ENCODE peak calls at places on chromosomes 12 and 14, in five cellular contexts. C, W, E, L and H are unnamed samples.

GRCh38 chr12:95742586-95742985 is 48.0 kb downstream of the NTN4 start:
- DNase-seq in C (no peak), W (no peak), E (no peak), L (no peak), H (no peak)

GRCh38 chr12:121803861-121804416 is at the start of gene SETD1B:
- DNase-seq in C (peak), W (peak), E (peak), L (no peak), H (peak)

GRCh38 chr12:31206038-31206670 is 119.8 kb downstream of the SINHCAF start:
- DNase-seq in C (peak), W (peak), E (peak), L (peak), H (peak)

GRCh38 chr12:2893007-2893406 is 2.3 kb downstream of the TULP3 start:
- DNase-seq in C (peak), W (peak), E (no peak), L (peak), H (peak)

GRCh38 chr12:97939141-97939540 is 476.5 kb downstream of the RMST start:
- DNase-seq in C (peak), W (no peak), E (no peak), L (no peak), H (no peak)

GRCh38 chr12:105750096-105750495 is 388.7 kb downstream of the NUAK1 start:
- DNase-seq in C (no peak), W (no peak), E (no peak), L (no peak), H (no peak)

GRCh38 chr12:23576372-23576771 is 373.1 kb downstream of the SOX5 start:
- DNase-seq in C (no peak), W (no peak), E (no peak), L (no peak), H (no peak)

GRCh38 chr14:104111301-104112112 is 26.0 kb downstream of the ASPG start:
- DNase-seq in C (no peak), W (no peak), E (no peak), L (no peak), H (no peak)

GRCh38 chr14:93536945-93537344 is 106.2 kb downstream of the UNC79 start:
- DNase-seq in C (peak), W (no peak), E (peak), L (no peak), H (no peak)

GRCh38 chr14:100899841-100900771 is 3.4 kb downstream of the RTL1 start:
- DNase-seq in C (no peak), W (no peak), E (peak), L (no peak), H (no peak)

GRCh38 chr12:13606290-13606689 is 375.1 kb downstream of the GRIN2B start:
- DNase-seq in C (no peak), W (no peak), E (peak), L (no peak), H (no peak)

GRCh38 chr12:2586159-2587035 is 208.4 kb upstream of the FKBP4 start:
- DNase-seq in C (no peak), W (no peak), E (peak), L (no peak), H (peak)

GRCh38 chr14:77026930-77027537 is 1.5 kb downstream of the IRF2BPL start:
- DNase-seq in C (peak), W (no peak), E (peak), L (peak), H (peak)

GRCh38 chr14:74425525-74426201 is 347 bp downstream of the SYNDIG1L start:
- DNase-seq in C (no peak), W (no peak), E (peak), L (no peak), H (peak)

GRCh38 chr12:14167005-14167628 is 185.7 kb upstream of the GRIN2B start:
- DNase-seq in C (peak), W (peak), E (peak), L (peak), H (peak)

GRCh38 chr12:9634177-9634803 is 26.6 kb upstream of the KLRB1 start:
- DNase-seq in C (peak), W (no peak), E (peak), L (peak), H (peak)

GRCh38 chr12:75364918-75365317 is 26.0 kb upstream of the GLIPR1L2 start:
- DNase-seq in C (no peak), W (no peak), E (no peak), L (no peak), H (no peak)

GRCh38 chr12:17301544-17301943 is 695.6 kb upstream of the LMO3 start:
- DNase-seq in C (no peak), W (no peak), E (peak), L (no peak), H (no peak)

GRCh38 chr12:57221169-57221917 is 4.7 kb downstream of the NXPH4 start:
- DNase-seq in C (no peak), W (no peak), E (no peak), L (no peak), H (no peak)
- TF ChIP-seq EZH2 in C (no peak), W (peak), E (peak), L (no peak), H (peak)

GRCh38 chr12:103827800-103828440 is 13.1 kb downstream of the NT5DC3 start:
- DNase-seq in C (peak), W (no peak), E (no peak), L (no peak), H (no peak)
- H3K27ac ChIP-seq in C (peak), W (no peak), E (no peak), L (no peak), H (no peak)

DNA sequence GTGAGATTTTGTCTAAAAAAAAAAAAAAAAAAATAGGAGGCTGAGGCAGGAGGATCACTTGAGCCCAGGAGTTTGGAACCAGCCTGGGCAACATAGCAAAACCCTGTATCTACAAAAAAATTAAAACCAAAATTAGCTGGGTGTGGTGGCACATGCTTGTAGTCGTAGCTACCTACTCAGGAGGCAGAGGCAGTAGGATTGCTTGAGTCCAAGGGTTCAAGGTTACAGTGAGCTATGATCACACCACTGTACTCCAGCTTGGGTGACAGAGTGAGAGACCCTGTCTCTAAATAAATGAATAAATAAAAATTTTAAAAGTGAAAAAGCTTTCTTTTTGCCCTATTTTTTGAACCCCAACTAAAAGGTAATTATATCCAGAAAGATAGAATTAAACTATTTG is 113.6 kb downstream of the PEBP1 start:
- DNase-seq in C (no peak), W (no peak), E (no peak), L (no peak), H (no peak)
- TF ChIP-seq EZH2 in C (no peak), W (no peak), E (no peak), L (no peak), H (no peak)

DNA sequence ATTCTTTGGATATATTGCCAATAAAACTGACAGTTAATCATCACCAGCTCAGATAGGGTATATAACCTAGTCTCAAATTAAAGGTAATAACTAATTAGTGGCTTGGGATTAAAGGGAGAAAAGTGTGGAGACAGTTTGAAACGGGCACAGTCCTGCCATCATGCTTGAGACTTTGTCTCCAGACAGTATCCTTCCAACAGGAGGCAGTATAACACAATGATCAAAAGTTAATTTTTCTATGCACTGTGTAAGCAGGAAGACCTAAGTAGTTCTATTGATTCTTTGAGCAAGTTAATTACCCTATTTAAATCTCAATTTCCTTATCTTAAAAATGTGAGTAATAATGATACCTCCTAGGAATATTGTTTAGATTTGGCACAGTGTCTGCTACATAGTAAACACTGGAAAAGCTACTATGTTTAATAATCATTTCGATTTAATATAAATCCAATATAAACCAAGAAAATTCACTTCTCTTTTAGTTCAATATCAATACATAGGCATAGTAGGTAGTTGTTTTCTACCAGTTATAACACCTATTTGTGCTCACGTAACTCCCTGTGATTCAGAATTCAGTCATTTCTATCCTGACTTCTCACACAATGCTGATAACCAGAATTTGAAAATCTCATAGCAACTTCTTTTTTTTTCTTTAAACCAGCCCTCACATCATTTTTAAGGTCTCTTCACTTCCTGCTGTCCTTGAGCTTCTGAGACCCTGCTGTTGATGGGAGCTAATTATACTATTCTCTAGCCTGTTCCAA is 53.7 kb downstream of the GALNT4 start:
- DNase-seq in C (peak), W (peak), E (peak), L (no peak), H (peak)
- H3K27ac ChIP-seq in C (no peak), W (no peak), E (no peak), L (no peak), H (no peak)

DNA sequence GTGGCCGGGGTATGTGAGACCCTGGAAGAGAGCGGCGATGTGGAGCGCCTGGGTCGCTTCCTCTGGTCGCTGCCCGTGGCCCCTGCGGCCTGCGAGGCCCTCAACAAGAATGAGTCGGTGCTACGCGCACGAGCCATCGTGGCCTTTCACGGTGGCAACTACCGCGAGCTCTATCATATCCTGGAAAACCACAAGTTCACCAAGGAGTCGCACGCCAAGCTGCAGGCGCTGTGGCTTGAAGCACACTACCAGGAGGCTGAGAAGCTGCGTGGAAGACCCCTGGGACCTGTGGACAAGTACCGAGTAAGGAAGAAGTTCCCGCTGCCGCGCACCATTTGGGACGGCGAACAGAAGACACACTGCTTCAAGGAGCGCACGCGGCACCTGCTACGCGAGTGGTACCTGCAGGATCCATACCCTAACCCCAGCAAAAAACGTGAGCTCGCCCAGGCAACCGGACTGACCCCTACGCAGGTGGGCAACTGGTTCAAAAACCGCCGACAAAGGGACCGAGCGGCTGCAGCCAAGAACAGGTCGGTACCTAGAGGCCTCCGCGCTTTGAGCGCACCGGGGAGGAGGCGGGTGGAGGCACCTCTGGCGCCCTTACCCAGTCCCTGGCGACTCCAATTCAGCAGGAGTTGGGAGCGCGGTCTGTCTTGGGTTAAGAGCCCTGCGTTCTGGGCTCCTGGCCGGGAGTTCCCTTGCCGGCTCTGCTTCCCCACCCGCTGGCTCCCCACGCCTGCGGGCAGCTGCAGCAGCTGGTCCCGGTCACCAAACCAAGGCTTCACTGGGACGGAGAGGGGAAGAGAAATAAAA is 700 bp downstream of the SIX6 start:
- DNase-seq in C (peak), W (no peak), E (peak), L (no peak), H (peak)
- TF ChIP-seq EZH2 in C (peak), W (peak), E (peak), L (no peak), H (peak)